ENCODE peak calls at places on chromosome 3, in four cellular contexts. One of them, this sample, is unnamed.
A peak's percentile ranks its signal among the peaks of the same experiment; 100 is the strongest.

GRCh38 chr3:33030246-33030645 is 66.7 kb downstream of the GLB1 start:
- DNase-seq in prostate gland: no peak
- DNase-seq in sigmoid colon: no peak
- DNase-seq in transverse colon: no peak
- DNase-seq in this sample: no peak

GRCh38 chr3:170360476-170360875 is 3.0 kb downstream of the SKIL start:
- DNase-seq in prostate gland: no peak
- DNase-seq in sigmoid colon: no peak
- DNase-seq in transverse colon: no peak
- DNase-seq in this sample: no peak

GRCh38 chr3:23944861-23945652 is at the start of gene NR1D2:
- DNase-seq in prostate gland: peak; percentile 83
- DNase-seq in sigmoid colon: peak; percentile 93
- DNase-seq in transverse colon: peak; percentile 89
- DNase-seq in this sample: peak; percentile 95

GRCh38 chr3:195356151-195357086 is 85.5 kb upstream of the XXYLT1 start:
- DNase-seq in prostate gland: no peak
- DNase-seq in sigmoid colon: peak; percentile 70
- DNase-seq in transverse colon: no peak
- DNase-seq in this sample: no peak

GRCh38 chr3:115375362-115375761 is 228.3 kb upstream of the ZBTB20 start:
- DNase-seq in prostate gland: no peak
- DNase-seq in sigmoid colon: no peak
- DNase-seq in transverse colon: no peak
- DNase-seq in this sample: no peak

GRCh38 chr3:32743934-32744333 is 58.9 kb downstream of the CNOT10 start:
- DNase-seq in prostate gland: peak; percentile 25
- DNase-seq in sigmoid colon: no peak
- DNase-seq in transverse colon: peak; percentile 19
- DNase-seq in this sample: peak; percentile 26

GRCh38 chr3:188950832-188951489 is 220.8 kb upstream of the TPRG1 start:
- DNase-seq in prostate gland: peak; percentile 82
- DNase-seq in sigmoid colon: peak; percentile 94
- DNase-seq in transverse colon: peak; percentile 70
- DNase-seq in this sample: peak; percentile 93

GRCh38 chr3:23404241-23404640 is 201.1 kb downstream of the UBE2E2 start:
- DNase-seq in prostate gland: no peak
- DNase-seq in sigmoid colon: no peak
- DNase-seq in transverse colon: no peak
- DNase-seq in this sample: no peak

GRCh38 chr3:170907519-170908234 is 760 bp downstream of the EIF5A2 start:
- DNase-seq in prostate gland: no peak
- DNase-seq in sigmoid colon: peak; percentile 65
- DNase-seq in transverse colon: no peak
- DNase-seq in this sample: no peak

GRCh38 chr3:150235799-150236198 is 172.3 kb upstream of the TSC22D2 start:
- DNase-seq in prostate gland: no peak
- DNase-seq in sigmoid colon: no peak
- DNase-seq in transverse colon: no peak
- DNase-seq in this sample: no peak

GRCh38 chr3:49165771-49166751 is at the start of gene CCDC71:
- DNase-seq in prostate gland: peak; percentile 23
- DNase-seq in sigmoid colon: peak; percentile 86
- DNase-seq in transverse colon: peak; percentile 73
- DNase-seq in this sample: no peak

GRCh38 chr3:37072892-37073291 is 79.6 kb downstream of the MLH1 start:
- DNase-seq in prostate gland: peak; percentile 84
- DNase-seq in sigmoid colon: no peak
- DNase-seq in transverse colon: peak; percentile 32
- DNase-seq in this sample: no peak
- TF ChIP-seq POLR2AphosphoS5 in prostate gland: peak; percentile 82
- TF ChIP-seq POLR2AphosphoS5 in sigmoid colon: no peak
- TF ChIP-seq POLR2AphosphoS5 in transverse colon: no peak
- TF ChIP-seq POLR2AphosphoS5 in this sample: no peak

GRCh38 chr3:5186854-5187151 is 704 bp upstream of the EDEM1 start:
- DNase-seq in prostate gland: no peak
- DNase-seq in sigmoid colon: no peak
- DNase-seq in transverse colon: no peak
- DNase-seq in this sample: no peak

GRCh38 chr3:5187920-5188418 is 462 bp downstream of the EDEM1 start:
- DNase-seq in prostate gland: no peak
- DNase-seq in sigmoid colon: peak; percentile 74
- DNase-seq in transverse colon: peak; percentile 38
- DNase-seq in this sample: no peak

GRCh38 chr3:5186089-5186853 is 1.2 kb upstream of the EDEM1 start:
- DNase-seq in prostate gland: no peak
- DNase-seq in sigmoid colon: no peak
- DNase-seq in transverse colon: no peak
- DNase-seq in this sample: no peak

GRCh38 chr3:5188419-5189405 is 1.2 kb downstream of the EDEM1 start:
- DNase-seq in prostate gland: no peak
- DNase-seq in sigmoid colon: no peak
- DNase-seq in transverse colon: peak; percentile 46
- DNase-seq in this sample: no peak

DNA sequence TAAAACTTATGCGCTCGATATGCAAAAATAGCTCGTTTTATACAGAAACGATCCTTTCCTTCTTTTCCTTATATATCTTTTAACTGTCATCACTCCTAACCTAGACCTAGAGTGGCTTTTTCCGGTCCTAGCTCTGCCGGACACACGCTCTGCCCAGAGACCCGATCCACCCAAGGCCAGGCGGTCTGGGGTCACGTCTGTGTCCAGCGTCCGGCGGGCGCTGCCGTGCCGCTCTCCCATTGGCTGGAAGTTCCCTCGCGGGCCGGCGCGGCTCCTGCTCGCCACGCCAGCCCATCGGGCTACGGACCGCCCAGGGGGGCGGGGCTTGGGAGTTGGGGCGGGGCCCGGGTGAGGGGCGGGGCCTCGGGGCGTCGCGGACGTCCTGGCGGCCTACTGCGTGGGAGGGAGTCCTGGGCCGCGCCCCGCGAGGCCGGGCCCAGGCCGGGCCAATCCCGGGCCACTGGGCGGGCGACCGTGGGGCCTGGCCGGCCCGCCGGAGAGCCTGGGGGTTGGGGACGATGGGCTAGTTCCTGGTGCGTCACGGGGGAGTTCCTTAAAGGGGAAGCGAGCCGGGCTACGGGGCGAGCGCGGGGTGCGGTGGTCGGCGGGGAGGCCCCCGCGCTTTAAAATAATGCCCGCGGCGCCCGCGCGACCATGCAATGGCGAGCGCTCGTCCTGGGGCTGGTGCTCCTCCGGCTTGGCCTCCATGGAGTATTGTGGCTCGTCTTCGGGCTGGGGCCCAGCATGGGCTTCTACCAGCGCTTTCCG is at the start of gene EDEM1:
- DNase-seq in prostate gland: peak; percentile 93
- DNase-seq in sigmoid colon: peak; percentile 97
- DNase-seq in transverse colon: peak; percentile 97
- DNase-seq in this sample: peak; percentile 98
- TF ChIP-seq POLR2A in prostate gland: peak; percentile 93
- TF ChIP-seq POLR2A in sigmoid colon: peak; percentile 55
- TF ChIP-seq POLR2A in transverse colon: peak; percentile 84
- TF ChIP-seq POLR2A in this sample: peak; percentile 72

DNA sequence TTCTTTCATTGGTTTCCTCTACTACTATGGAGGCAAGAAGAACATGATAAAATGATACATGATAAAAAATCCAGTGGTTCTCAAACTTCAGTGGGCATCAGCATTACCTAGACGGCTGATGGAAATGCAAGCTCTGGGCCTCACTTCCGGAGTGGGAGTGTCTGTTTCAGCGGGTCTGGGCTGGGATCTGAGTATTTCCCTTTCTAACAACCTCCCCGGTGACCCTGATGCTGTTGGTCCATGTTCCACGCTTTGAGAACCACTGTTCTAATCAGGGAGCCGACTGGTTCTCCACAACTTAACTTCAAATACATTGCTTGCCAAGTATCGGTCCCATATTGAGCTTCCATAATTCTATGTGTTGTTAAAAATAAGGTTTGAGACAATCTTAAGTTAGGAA is 712.3 kb upstream of the LMCD1 start:
- DNase-seq in prostate gland: no peak
- DNase-seq in sigmoid colon: no peak
- DNase-seq in transverse colon: no peak
- DNase-seq in this sample: no peak
- H3K4me3 ChIP-seq in prostate gland: no peak overlapping the region
- H3K4me3 ChIP-seq in sigmoid colon: no peak overlapping the region
- H3K4me3 ChIP-seq in transverse colon: no peak overlapping the region
- H3K4me3 ChIP-seq in this sample: no peak overlapping the region

GRCh38 chr3:39260957-39261356 is 18.9 kb downstream of the CX3CR1 start:
- DNase-seq in prostate gland: peak; percentile 37
- DNase-seq in sigmoid colon: peak; percentile 89
- DNase-seq in transverse colon: peak; percentile 54
- DNase-seq in this sample: no peak
- TF ChIP-seq POLR2AphosphoS5 in prostate gland: peak; percentile 38
- TF ChIP-seq POLR2AphosphoS5 in sigmoid colon: peak; percentile 55
- TF ChIP-seq POLR2AphosphoS5 in transverse colon: peak; percentile 33
- TF ChIP-seq POLR2AphosphoS5 in this sample: peak; percentile 74

GRCh38 chr3:12982619-12983101 is 90.6 kb downstream of the IQSEC1 start:
- DNase-seq in prostate gland: no peak
- DNase-seq in sigmoid colon: no peak
- DNase-seq in transverse colon: no peak
- DNase-seq in this sample: no peak

GRCh38 chr3:12984023-12984823 is 89.0 kb downstream of the IQSEC1 start:
- DNase-seq in prostate gland: peak; percentile 73
- DNase-seq in sigmoid colon: no peak
- DNase-seq in transverse colon: peak; percentile 78
- DNase-seq in this sample: peak; percentile 94

GRCh38 chr3:12985148-12985547 is 88.1 kb downstream of the IQSEC1 start:
- DNase-seq in prostate gland: no peak
- DNase-seq in sigmoid colon: no peak
- DNase-seq in transverse colon: no peak
- DNase-seq in this sample: no peak

GRCh38 chr3:12981631-12982265 is 91.5 kb downstream of the IQSEC1 start:
- DNase-seq in prostate gland: no peak
- DNase-seq in sigmoid colon: no peak
- DNase-seq in transverse colon: no peak
- DNase-seq in this sample: no peak

GRCh38 chr3:12983326-12983725 is 89.9 kb downstream of the IQSEC1 start:
- DNase-seq in prostate gland: no peak
- DNase-seq in sigmoid colon: no peak
- DNase-seq in transverse colon: no peak
- DNase-seq in this sample: no peak
- TF ChIP-seq POLR2A in prostate gland: no peak
- TF ChIP-seq POLR2A in sigmoid colon: no peak
- TF ChIP-seq POLR2A in transverse colon: no peak
- TF ChIP-seq POLR2A in this sample: no peak

GRCh38 chr3:187367561-187368103 is 553 bp upstream of the RTP4 start:
- DNase-seq in prostate gland: no peak
- DNase-seq in sigmoid colon: no peak
- DNase-seq in transverse colon: no peak
- DNase-seq in this sample: no peak
- H3K4me3 ChIP-seq in prostate gland: peak overlapping the region; percentile 32
- H3K4me3 ChIP-seq in sigmoid colon: peak overlapping the region; percentile 57
- H3K4me3 ChIP-seq in transverse colon: peak overlapping the region; percentile 40
- H3K4me3 ChIP-seq in this sample: peak overlapping the region; percentile 56